ENCODE peak calls at places on chromosomes 16 and 17, in seven cellular contexts. I, W, R, O, Y, U and F are unnamed samples. For H3K4me1, the result is how much of the 10 kb centered on the place peaks cover.

GRCh38 chr17:13725286-13725990 is 123.7 kb upstream of the HS3ST3A1 start:
- DNase-seq in R (no peak), U (no peak), W (peak), Y (no peak), O (no peak), I (no peak), F (no peak)

GRCh38 chr17:57868007-57868774 is 18.3 kb upstream of the MRPS23 start:
- DNase-seq in W (peak), O (peak), R (no peak), Y (peak), U (peak), I (no peak), F (peak)

GRCh38 chr16:48901712-48902374 is 291.9 kb upstream of the N4BP1 start:
- DNase-seq in R (no peak), Y (no peak), I (no peak), O (no peak), W (peak), U (peak), F (no peak)

GRCh38 chr16:27847030-27847550 is 216.4 kb downstream of the GSG1L start:
- DNase-seq in I (no peak), W (no peak), U (no peak), Y (no peak), R (no peak), O (no peak), F (peak)

GRCh38 chr16:89822188-89823086 is 5.8 kb upstream of the SPIRE2 start:
- DNase-seq in R (no peak), W (no peak), U (no peak), Y (no peak), O (no peak), I (no peak), F (no peak)

GRCh38 chr17:56125830-56126819 is 27.1 kb upstream of the ANKFN1 start:
- DNase-seq in O (no peak), I (no peak), R (no peak), Y (no peak), U (peak), W (peak), F (no peak)

GRCh38 chr17:57406131-57406980 is 150.0 kb downstream of the MSI2 start:
- DNase-seq in I (no peak), W (peak), U (peak), O (no peak), Y (no peak), R (no peak), F (no peak)

GRCh38 chr16:71927383-71927782 is 32.1 kb downstream of the IST1 start:
- DNase-seq in U (no peak), I (no peak), R (no peak), O (no peak), Y (no peak), W (peak), F (peak)

GRCh38 chr16:88809068-88809675 is 2.6 kb downstream of the APRT start:
- DNase-seq in U (no peak), I (no peak), R (no peak), Y (no peak), W (no peak), O (peak), F (no peak)

GRCh38 chr17:8753976-8754440 is 4.3 kb downstream of the SPDYE4 start:
- DNase-seq in I (no peak), W (peak), O (no peak), R (no peak), U (peak), Y (peak), F (peak)

GRCh38 chr17:12637015-12637414 is 28.7 kb upstream of the MYOCD start:
- DNase-seq in U (no peak), Y (peak), I (no peak), W (peak), O (no peak), R (no peak), F (peak)

GRCh38 chr16:87384162-87384999 is 805 bp upstream of the FBXO31 start:
- DNase-seq in R (no peak), O (peak), Y (peak), I (no peak), U (peak), W (no peak), F (no peak)

GRCh38 chr16:5017678-5017969 is 16.1 kb downstream of the NAGPA start:
- DNase-seq in I (no peak), W (no peak), Y (no peak), U (no peak), O (no peak), R (no peak), F (no peak)

GRCh38 chr17:332558-333322 is 19.9 kb downstream of the RPH3AL start:
- DNase-seq in W (no peak), Y (no peak), O (peak), R (no peak), I (no peak), U (no peak), F (peak)

GRCh38 chr17:78186689-78187595 is at the start of the genes AFMID and TK1:
- DNase-seq in Y (peak), I (peak), R (peak), O (peak), U (peak), W (peak), F (peak)

GRCh38 chr16:78773316-78773715 is 673.9 kb downstream of the WWOX start:
- DNase-seq in Y (no peak), W (no peak), I (no peak), R (no peak), O (no peak), U (peak), F (no peak)

GRCh38 chr17:27956601-27957445 is 63.7 kb upstream of the LYRM9 start:
- DNase-seq in I (no peak), U (peak), R (no peak), Y (no peak), O (peak), W (no peak), F (no peak)

GRCh38 chr16:67668495-67669157 is 2.0 kb downstream of the C16orf86 start:
- DNase-seq in R (no peak), U (no peak), O (no peak), Y (no peak), W (no peak), I (no peak), F (no peak)

GRCh38 chr16:30335598-30336474 is 19.3 kb downstream of the CD2BP2 start:
- DNase-seq in I (no peak), U (no peak), W (peak), R (no peak), Y (no peak), O (peak), F (peak)

GRCh38 chr16:2770057-2770780 is 6.9 kb downstream of the ELOB start:
- DNase-seq in I (no peak), U (no peak), W (no peak), R (no peak), O (no peak), Y (no peak), F (no peak)
- TF ChIP-seq CTCF in I (no peak), U (peak), W (no peak), R (no peak), O (no peak), Y (no peak), F (peak)

DNA sequence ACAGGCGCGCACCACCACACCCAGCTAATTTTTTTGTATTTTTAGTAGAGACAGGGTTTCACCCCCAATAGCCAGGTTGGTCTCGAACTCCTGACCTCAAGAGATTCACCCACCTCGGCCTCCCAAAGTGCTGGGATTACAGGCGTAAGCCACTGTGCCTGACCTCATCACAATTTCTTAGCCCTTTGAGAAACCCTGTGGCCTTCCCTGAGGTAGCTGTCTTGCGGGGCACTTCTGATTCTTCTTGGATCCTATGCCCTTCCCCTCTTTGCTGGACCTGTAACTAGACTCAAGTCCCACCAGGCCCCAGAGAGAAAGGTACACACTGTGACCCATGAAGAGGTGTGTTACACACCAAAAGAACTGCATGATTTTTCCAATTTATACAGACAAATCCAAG is 13.5 kb upstream of the CETP start:
- DNase-seq in I (no peak), R (no peak), Y (no peak), O (no peak), W (no peak), U (no peak), F (no peak)
- H3K27ac ChIP-seq in I (no peak), R (no peak), Y (no peak), O (no peak), W (no peak), U (peak), F (no peak)

DNA sequence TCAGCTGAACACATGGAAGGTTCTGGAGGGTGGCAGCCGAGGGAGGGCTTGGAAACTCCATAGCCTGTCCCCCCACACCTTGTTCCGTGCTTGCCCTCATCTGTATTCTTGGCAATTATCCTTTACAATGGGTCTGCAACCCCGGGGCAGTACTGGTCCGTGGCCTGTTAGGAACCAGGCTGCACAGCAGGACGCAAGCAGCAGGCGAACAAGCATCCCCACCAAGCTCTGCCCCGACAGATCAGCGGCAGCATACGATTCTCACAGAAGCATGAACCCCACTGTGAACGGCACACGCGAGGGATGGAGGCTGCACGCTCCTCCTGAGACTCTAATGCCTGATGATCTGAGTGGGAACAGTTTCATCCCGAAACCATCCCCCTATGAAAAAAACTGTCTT is 6.2 kb downstream of the WDR45B start:
- DNase-seq in W (no peak), Y (no peak), R (no peak), O (no peak), U (no peak), I (no peak), F (no peak)
- H3K4me1 ChIP-seq in W (under half), Y (under half), R (under half), O (under half), U (under half), I (half or more), F (under half)

GRCh38 chr17:17827826-17828621 is 8.8 kb downstream of the SREBF1 start:
- DNase-seq in I (no peak), W (no peak), Y (no peak), U (no peak), O (no peak), R (no peak), F (no peak)
- TF ChIP-seq CTCF in I (no peak), W (no peak), Y (no peak), U (no peak), O (no peak), R (no peak), F (no peak)

DNA sequence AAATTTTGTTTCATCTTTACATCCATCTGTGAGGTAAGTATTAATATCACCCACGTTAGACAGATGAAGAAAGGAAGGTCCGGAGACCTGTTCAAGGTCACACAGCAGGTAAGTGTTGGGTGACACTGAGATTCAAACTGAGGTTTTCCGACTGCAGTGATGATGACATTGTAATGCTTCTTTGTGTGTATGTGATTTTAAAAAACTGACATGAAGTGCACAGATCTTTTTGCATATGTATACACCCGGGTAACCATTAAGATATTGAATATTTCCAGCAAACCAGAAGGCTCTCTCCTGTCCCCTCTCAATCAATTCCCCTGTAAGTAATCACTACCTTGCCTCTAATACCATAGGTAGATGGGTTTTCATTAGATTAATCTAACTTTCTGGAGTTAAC is 1.5 kb upstream of the TANC2 start:
- DNase-seq in Y (no peak), W (no peak), I (no peak), U (no peak), O (no peak), R (no peak), F (no peak)
- H3K27ac ChIP-seq in Y (peak), W (no peak), I (no peak), U (no peak), O (no peak), R (no peak), F (no peak)

GRCh38 chr17:17818088-17818526 is 18.7 kb downstream of the SREBF1 start:
- DNase-seq in W (peak), R (no peak), I (no peak), Y (no peak), U (peak), O (no peak), F (no peak)

GRCh38 chr17:17819561-17819995 is 17.2 kb downstream of the SREBF1 start:
- DNase-seq in O (peak), U (peak), I (no peak), R (no peak), Y (peak), W (peak), F (peak)

GRCh38 chr17:17820046-17820445 is 16.7 kb downstream of the SREBF1 start:
- DNase-seq in U (no peak), R (no peak), I (no peak), W (no peak), O (no peak), Y (no peak), F (no peak)

GRCh38 chr17:17820457-17821158 is 16.2 kb downstream of the SREBF1 start:
- DNase-seq in I (no peak), W (no peak), U (no peak), R (no peak), O (no peak), Y (no peak), F (no peak)

GRCh38 chr17:17819111-17819510 is 17.7 kb downstream of the SREBF1 start:
- DNase-seq in U (no peak), Y (no peak), R (no peak), I (no peak), O (no peak), W (no peak), F (no peak)
- H3K4me1 ChIP-seq in U (under half), Y (half or more), R (half or more), I (half or more), O (under half), W (under half), F (under half)

DNA sequence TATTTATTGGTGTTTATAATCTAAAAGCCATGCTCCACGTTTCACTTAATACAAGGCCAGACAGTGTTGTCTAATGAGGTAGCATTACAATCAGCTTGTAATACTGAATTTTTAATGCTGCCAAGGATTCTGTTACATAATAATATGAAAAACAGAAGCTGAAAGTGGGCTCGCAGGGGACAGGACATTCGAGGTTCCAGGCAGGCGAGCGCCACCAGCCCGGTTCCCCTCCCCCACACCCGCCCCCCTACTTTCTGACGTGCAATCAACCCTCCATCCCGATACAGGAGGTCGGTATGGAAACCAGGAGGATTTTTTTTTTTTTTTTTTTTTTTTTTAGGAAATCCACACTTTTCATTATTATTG is 6.2 kb upstream of the ZFHX3 start:
- DNase-seq in Y (no peak), U (peak), W (no peak), O (no peak), R (no peak), I (no peak), F (no peak)
- TF ChIP-seq CTCF in Y (peak), U (peak), W (no peak), O (no peak), R (no peak), I (no peak), F (peak)

GRCh38 chr16:61797296-61797695 is 238.9 kb downstream of the CDH8 start:
- DNase-seq in U (no peak), W (no peak), I (no peak), O (no peak), R (no peak), Y (no peak), F (no peak)

GRCh38 chr16:61791465-61791864 is 244.8 kb downstream of the CDH8 start:
- DNase-seq in O (no peak), Y (no peak), I (no peak), U (no peak), W (no peak), R (no peak), F (no peak)

GRCh38 chr16:61797960-61798359 is 238.3 kb downstream of the CDH8 start:
- DNase-seq in Y (no peak), O (no peak), U (no peak), W (no peak), I (no peak), R (no peak), F (no peak)

GRCh38 chr16:61792194-61792904 is 243.9 kb downstream of the CDH8 start:
- DNase-seq in O (no peak), I (no peak), R (no peak), W (peak), U (no peak), Y (no peak), F (peak)
- H3K27ac ChIP-seq in O (no peak), I (no peak), R (no peak), W (no peak), U (no peak), Y (peak), F (no peak)

DNA sequence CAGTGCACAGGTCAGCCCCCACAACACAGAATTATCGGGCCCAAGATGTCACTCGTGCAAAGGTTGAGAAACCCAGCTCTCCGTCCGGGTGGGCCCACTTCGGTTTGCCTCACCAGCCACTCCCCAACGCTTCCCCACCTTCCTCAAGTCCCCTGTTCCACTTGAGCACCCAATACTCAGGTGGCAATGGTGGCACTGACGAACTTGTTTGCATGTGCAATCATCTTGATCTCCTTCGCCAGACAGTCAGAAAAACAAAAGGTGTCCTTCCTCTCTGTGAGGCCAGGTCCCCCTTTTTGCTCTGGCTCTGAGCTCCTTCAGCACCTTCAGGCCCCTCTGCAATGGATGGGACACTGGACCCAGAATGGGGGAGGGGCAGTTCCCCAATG is 3.7 kb downstream of the GGA2 start:
- DNase-seq in W (no peak), U (no peak), O (no peak), R (no peak), Y (no peak), I (no peak), F (no peak)
- H3K4me1 ChIP-seq in W (under half), U (under half), O (under half), R (half or more), Y (under half), I (half or more), F (under half)